ENCODE peak calls at places on chromosomes 4 and X, in seven cellular contexts. P, J, I, L, O, E and V are unnamed samples.

GRCh38 chr4:80454040-80454439 is 118.5 kb downstream of the CFAP299 start:
- DNase-seq in P (no peak), J (no peak), I (no peak), L (no peak), O (peak), E (no peak), V (no peak)

GRCh38 chrX:41619221-41619620 is 69.6 kb upstream of the GPR34 start:
- DNase-seq in P (no peak), J (no peak), I (no peak), L (no peak), O (no peak), E (no peak), V (no peak)

GRCh38 chr4:38068107-38068506 is 107.9 kb downstream of the PTTG2 start:
- DNase-seq in P (no peak), J (no peak), I (no peak), L (no peak), O (no peak), E (no peak), V (no peak)

GRCh38 chrX:103685396-103685795 is 1.1 kb downstream of the MORF4L2 start:
- DNase-seq in P (no peak), J (no peak), I (no peak), L (peak), O (no peak), E (no peak), V (no peak)

GRCh38 chrX:51336584-51336983 is 4.0 kb downstream of the NUDT10 start:
- DNase-seq in P (no peak), J (no peak), I (peak), L (peak), O (peak), E (no peak), V (peak)

GRCh38 chr4:140342620-140343019 is 30.8 kb upstream of the SCOC start:
- DNase-seq in P (no peak), J (no peak), I (no peak), L (no peak), O (no peak), E (no peak), V (no peak)

GRCh38 chr4:122086338-122086737 is 65.8 kb upstream of the BLTP1 start:
- DNase-seq in P (no peak), J (no peak), I (no peak), L (peak), O (peak), E (no peak), V (no peak)

GRCh38 chrX:16435399-16435986 is 214.5 kb upstream of the S100G start:
- DNase-seq in P (no peak), J (no peak), I (no peak), L (no peak), O (no peak), E (no peak), V (no peak)

GRCh38 chrX:110667706-110668105 is 127.9 kb downstream of the CHRDL1 start:
- DNase-seq in P (peak), J (no peak), I (no peak), L (no peak), O (no peak), E (no peak), V (no peak)

GRCh38 chr4:136873555-136873954 is 658.7 kb downstream of the PCDH18 start:
- DNase-seq in P (no peak), J (no peak), I (no peak), L (no peak), O (no peak), E (no peak), V (no peak)

GRCh38 chrX:70979136-70979762 is 48.4 kb upstream of the SLC7A3 start:
- DNase-seq in P (peak), J (no peak), I (no peak), L (no peak), O (peak), E (no peak), V (no peak)

GRCh38 chrX:150240643-150240970 is 122.5 kb upstream of the MAMLD1 start:
- DNase-seq in P (no peak), J (peak), I (no peak), L (no peak), O (no peak), E (no peak), V (no peak)

GRCh38 chr4:148164529-148164928 is 277.7 kb downstream of the NR3C2 start:
- DNase-seq in P (no peak), J (no peak), I (no peak), L (no peak), O (no peak), E (no peak), V (no peak)

GRCh38 chr4:74376888-74377483 is 12.0 kb downstream of the EREG start:
- DNase-seq in P (no peak), J (no peak), I (no peak), L (peak), O (peak), E (no peak), V (no peak)

GRCh38 chr4:155271557-155271956 is 63.1 kb downstream of the NPY2R start:
- DNase-seq in P (no peak), J (no peak), I (no peak), L (no peak), O (peak), E (no peak), V (no peak)

GRCh38 chr4:114435118-114435517 is 163.5 kb upstream of the UGT8 start:
- DNase-seq in P (no peak), J (no peak), I (no peak), L (no peak), O (no peak), E (no peak), V (no peak)

GRCh38 chrX:22135994-22136684 is 104.0 kb downstream of the PHEX start:
- DNase-seq in P (no peak), J (no peak), I (no peak), L (peak), O (peak), E (no peak), V (peak)

GRCh38 chrX:132294192-132294591 is 74.9 kb upstream of the RAP2C start:
- DNase-seq in P (no peak), J (no peak), I (no peak), L (no peak), O (no peak), E (no peak), V (no peak)

GRCh38 chr4:99749445-99750391 is 66.9 kb upstream of the DAPP1 start:
- DNase-seq in P (no peak), J (no peak), I (no peak), L (no peak), O (no peak), E (no peak), V (no peak)

GRCh38 chr4:177554966-177555574 is 112.8 kb upstream of the AGA start:
- DNase-seq in P (peak), J (no peak), I (no peak), L (peak), O (peak), E (peak), V (no peak)

GRCh38 chr4:173436866-173437265 is 38.0 kb upstream of the SCRG1 start:
- DNase-seq in P (no peak), J (no peak), I (no peak), L (no peak), O (no peak), E (no peak), V (no peak)

GRCh38 chrX:116872931-116873330 is 410.2 kb upstream of the CT83 start:
- DNase-seq in P (no peak), J (no peak), I (no peak), L (no peak), O (no peak), E (no peak), V (no peak)

GRCh38 chr4:1472911-1473518 is 66.8 kb upstream of the NKX1-1 start:
- DNase-seq in P (no peak), J (no peak), I (no peak), L (no peak), O (no peak), E (no peak), V (no peak)

GRCh38 chr4:13920111-13920875 is 292.8 kb upstream of the BOD1L1 start:
- DNase-seq in P (no peak), J (no peak), I (no peak), L (no peak), O (no peak), E (no peak), V (no peak)

GRCh38 chr4:23279377-23279988 is 586.7 kb downstream of the GBA3 start:
- DNase-seq in P (no peak), J (no peak), I (no peak), L (no peak), O (peak), E (no peak), V (no peak)

GRCh38 chr4:183402771-183403170 is 41.7 kb upstream of the CDKN2AIP start:
- DNase-seq in P (no peak), J (no peak), I (no peak), L (peak), O (no peak), E (no peak), V (no peak)

GRCh38 chr4:152556814-152557213 is 20.9 kb upstream of the FBXW7 start:
- DNase-seq in P (no peak), J (no peak), I (no peak), L (no peak), O (no peak), E (no peak), V (no peak)

GRCh38 chr4:177246636-177247584 is 62.8 kb upstream of the NEIL3 start:
- DNase-seq in P (no peak), J (no peak), I (no peak), L (no peak), O (peak), E (no peak), V (no peak)

GRCh38 chr4:7485096-7485495 is 50.4 kb upstream of the PSAPL1 start:
- DNase-seq in P (no peak), J (no peak), I (no peak), L (no peak), O (no peak), E (no peak), V (no peak)

GRCh38 chrX:108312938-108313337 is 125.3 kb downstream of the COL4A6 start:
- DNase-seq in P (peak), J (no peak), I (no peak), L (peak), O (peak), E (no peak), V (no peak)

GRCh38 chrX:141405486-141405877 is 163.2 kb upstream of the SPANXC start:
- DNase-seq in P (no peak), J (no peak), I (no peak), L (no peak), O (peak), E (no peak), V (no peak)

GRCh38 chr4:184815046-184815877 is 10.5 kb downstream of the ACSL1 start:
- DNase-seq in P (no peak), J (peak), I (no peak), L (peak), O (peak), E (no peak), V (no peak)

GRCh38 chr4:38317238-38317637 is 346.8 kb upstream of the KLF3 start:
- DNase-seq in P (no peak), J (no peak), I (no peak), L (no peak), O (no peak), E (no peak), V (no peak)